ENCODE peak calls at places on chromosomes 2 and 18, in seven cellular contexts. One of them, this sample, is unnamed.
A peak's percentile ranks its signal among the peaks of the same experiment; 100 is the strongest.

GRCh38 chr18:79935925-79936324 is 15.5 kb downstream of the SLC66A2 start:
- DNase-seq in NK-92 treated with Interleukin-12 subunit alpha and Interleukin-12 subunit beta, amount 100 ng/mL, for 24 hours: no peak
- DNase-seq in colonic mucosa: peak; percentile 20
- DNase-seq in activated effector memory CD4-positive, alpha-beta T cell treated with Interleukin-2 at 50 U/mL for 16 hours: no peak
- DNase-seq in GM13976: no peak
- DNase-seq in head of caudate nucleus: no peak
- DNase-seq in MM.1S: no peak
- DNase-seq in this sample: no peak

GRCh38 chr2:204982303-204982702 is 437.0 kb downstream of the PARD3B start:
- DNase-seq in colonic mucosa: no peak
- DNase-seq in GM13976: no peak
- DNase-seq in head of caudate nucleus: no peak
- DNase-seq in MM.1S: no peak
- DNase-seq in NK-92 treated with Interleukin-12 subunit alpha and Interleukin-12 subunit beta, amount 100 ng/mL, for 24 hours: no peak
- DNase-seq in activated effector memory CD4-positive, alpha-beta T cell treated with Interleukin-2 at 50 U/mL for 16 hours: no peak
- DNase-seq in this sample: no peak

GRCh38 chr2:238163494-238164198 is 4.9 kb downstream of the ERFE start:
- DNase-seq in activated effector memory CD4-positive, alpha-beta T cell treated with Interleukin-2 at 50 U/mL for 16 hours: no peak
- DNase-seq in colonic mucosa: no peak
- DNase-seq in head of caudate nucleus: no peak
- DNase-seq in MM.1S: no peak
- DNase-seq in NK-92 treated with Interleukin-12 subunit alpha and Interleukin-12 subunit beta, amount 100 ng/mL, for 24 hours: no peak
- DNase-seq in GM13976: no peak
- DNase-seq in this sample: no peak

GRCh38 chr2:43370146-43370545 is 143.7 kb upstream of the ZFP36L2 start:
- DNase-seq in MM.1S: no peak
- DNase-seq in GM13976: no peak
- DNase-seq in NK-92 treated with Interleukin-12 subunit alpha and Interleukin-12 subunit beta, amount 100 ng/mL, for 24 hours: no peak
- DNase-seq in head of caudate nucleus: no peak
- DNase-seq in colonic mucosa: peak; percentile 61
- DNase-seq in activated effector memory CD4-positive, alpha-beta T cell treated with Interleukin-2 at 50 U/mL for 16 hours: no peak
- DNase-seq in this sample: no peak

GRCh38 chr2:85769236-85769986 is 15.6 kb downstream of the ATOH8 start:
- DNase-seq in colonic mucosa: no peak
- DNase-seq in activated effector memory CD4-positive, alpha-beta T cell treated with Interleukin-2 at 50 U/mL for 16 hours: no peak
- DNase-seq in MM.1S: no peak
- DNase-seq in NK-92 treated with Interleukin-12 subunit alpha and Interleukin-12 subunit beta, amount 100 ng/mL, for 24 hours: no peak
- DNase-seq in GM13976: no peak
- DNase-seq in head of caudate nucleus: no peak
- DNase-seq in this sample: no peak

GRCh38 chr18:52287151-52287550 is 52.8 kb upstream of the DCC start:
- DNase-seq in GM13976: no peak
- DNase-seq in activated effector memory CD4-positive, alpha-beta T cell treated with Interleukin-2 at 50 U/mL for 16 hours: no peak
- DNase-seq in colonic mucosa: no peak
- DNase-seq in NK-92 treated with Interleukin-12 subunit alpha and Interleukin-12 subunit beta, amount 100 ng/mL, for 24 hours: no peak
- DNase-seq in head of caudate nucleus: no peak
- DNase-seq in MM.1S: no peak
- DNase-seq in this sample: no peak

GRCh38 chr2:7771781-7772180 is 854.6 kb downstream of the RNF144A start:
- DNase-seq in head of caudate nucleus: no peak
- DNase-seq in activated effector memory CD4-positive, alpha-beta T cell treated with Interleukin-2 at 50 U/mL for 16 hours: no peak
- DNase-seq in NK-92 treated with Interleukin-12 subunit alpha and Interleukin-12 subunit beta, amount 100 ng/mL, for 24 hours: no peak
- DNase-seq in GM13976: no peak
- DNase-seq in colonic mucosa: no peak
- DNase-seq in MM.1S: no peak
- DNase-seq in this sample: no peak

GRCh38 chr2:241122376-241123002 is 20.4 kb upstream of the MTERF4 start:
- DNase-seq in MM.1S: no peak
- DNase-seq in GM13976: no peak
- DNase-seq in colonic mucosa: no peak
- DNase-seq in head of caudate nucleus: no peak
- DNase-seq in NK-92 treated with Interleukin-12 subunit alpha and Interleukin-12 subunit beta, amount 100 ng/mL, for 24 hours: no peak
- DNase-seq in activated effector memory CD4-positive, alpha-beta T cell treated with Interleukin-2 at 50 U/mL for 16 hours: no peak
- DNase-seq in this sample: no peak

GRCh38 chr2:203886579-203887230 is 19.1 kb downstream of the CTLA4 start:
- DNase-seq in GM13976: no peak
- DNase-seq in NK-92 treated with Interleukin-12 subunit alpha and Interleukin-12 subunit beta, amount 100 ng/mL, for 24 hours: peak; percentile 64
- DNase-seq in MM.1S: peak; percentile 94
- DNase-seq in activated effector memory CD4-positive, alpha-beta T cell treated with Interleukin-2 at 50 U/mL for 16 hours: no peak
- DNase-seq in head of caudate nucleus: no peak
- DNase-seq in colonic mucosa: no peak
- DNase-seq in this sample: no peak

This sample was measured in activated CD4-positive, alpha-beta T cell treated with anti-CD3 and anti-CD28 coated beads for 4 hours.